ENCODE peak calls at places on chromosomes 5 and 9, in four cellular contexts. X is heart left ventricle, S is stomach, A is sigmoid colon. Q is an unnamed sample.

GRCh38 chr5:13249854-13250253 is 694.6 kb downstream of the DNAH5 start:
- DNase-seq in X (no peak), A (no peak), S (no peak), Q (no peak)

GRCh38 chr9:16100596-16101091 is 547.8 kb downstream of the CCDC171 start:
- DNase-seq in S (no peak), A (peak; percentile 80), X (peak; percentile 72), Q (peak; percentile 13)

GRCh38 chr5:138448481-138449398 is 9.9 kb downstream of the REEP2 start:
- DNase-seq in X (no peak), S (no peak), A (no peak), Q (peak; percentile 37)

GRCh38 chr9:109063765-109064164 is 50.5 kb upstream of the CTNNAL1 start:
- DNase-seq in X (no peak), S (no peak), A (no peak), Q (peak; percentile 53)

GRCh38 chr9:97487107-97487506 is 14.4 kb upstream of the TMOD1 start:
- DNase-seq in S (no peak), X (no peak), A (no peak), Q (no peak)

GRCh38 chr5:78546597-78546996 is 102.0 kb downstream of the LHFPL2 start:
- DNase-seq in S (no peak), X (no peak), A (peak; percentile 11), Q (no peak)

GRCh38 chr5:145568581-145568980 is 266.6 kb downstream of the PRELID2 start:
- DNase-seq in X (no peak), S (no peak), A (no peak), Q (no peak)

GRCh38 chr9:106745457-106745856 is 117.5 kb upstream of the ZNF462 start:
- DNase-seq in S (no peak), A (no peak), X (no peak), Q (no peak)

GRCh38 chr9:4365055-4365454 is 65.2 kb upstream of the GLIS3 start:
- DNase-seq in A (no peak), S (no peak), X (no peak), Q (no peak)

GRCh38 chr5:178199581-178200434 is 4.5 kb upstream of the HNRNPAB start:
- DNase-seq in A (peak; percentile 28), X (no peak), S (no peak), Q (no peak)

DNA sequence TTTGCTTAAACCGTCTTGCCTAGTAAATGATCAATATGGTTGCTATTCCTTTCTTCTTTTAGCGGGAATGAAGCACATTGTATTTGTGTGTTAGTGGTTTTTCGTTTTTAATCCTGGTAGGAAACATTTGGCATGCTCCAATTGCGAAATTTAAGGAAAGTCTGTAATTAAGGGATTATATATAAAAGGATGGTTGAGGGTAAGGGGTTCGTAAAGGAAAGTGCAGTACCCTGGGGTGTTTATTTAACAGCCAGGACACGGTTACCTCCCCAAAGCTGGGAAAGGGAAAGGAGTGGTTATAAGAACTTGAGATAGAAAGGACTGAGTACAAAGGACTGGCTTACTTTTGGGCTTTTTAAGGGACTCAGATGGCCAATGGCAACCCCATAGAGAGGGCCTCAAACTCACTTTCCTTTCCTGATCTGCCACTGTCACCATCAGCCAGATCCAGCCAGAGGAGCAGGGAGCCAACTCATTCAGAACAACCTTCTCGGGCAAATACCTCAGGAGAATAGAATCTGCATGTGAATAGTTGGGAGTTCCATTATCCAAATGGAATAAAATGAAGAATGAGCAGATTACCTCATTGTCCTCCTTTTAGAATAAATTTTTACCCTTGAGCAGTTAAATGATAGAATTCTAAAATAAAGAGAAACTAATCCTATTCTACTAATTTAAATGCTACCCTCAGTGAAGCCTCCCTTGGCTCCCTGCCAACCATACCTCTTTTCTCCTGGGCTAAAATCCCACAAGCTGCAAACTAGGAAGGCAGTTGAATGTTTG is 117.7 kb downstream of the SNCAIP start:
- DNase-seq in X (no peak), A (no peak), S (no peak), Q (no peak)
- H3K4me3 ChIP-seq in X (no peak overlapping the region), A (no peak overlapping the region), S (no peak overlapping the region), Q (no peak overlapping the region)

GRCh38 chr9:126125577-126125976 is 201.1 kb upstream of the MVB12B start:
- DNase-seq in S (no peak), A (no peak), X (no peak), Q (no peak)
- H3K4me1 ChIP-seq in S (no peaks in the 10 kb centered on the region), A (peaks cover 35% of the 10 kb centered on the region), X (no peaks in the 10 kb centered on the region), Q (no peaks in the 10 kb centered on the region)

GRCh38 chr5:95669985-95670384 is 12.8 kb downstream of the SPATA9 start:
- DNase-seq in S (no peak), A (no peak), X (no peak), Q (no peak)
- H3K27ac ChIP-seq in S (peak overlapping the region; percentile 54), A (peak overlapping the region; percentile 69), X (peak overlapping the region; percentile 53), Q (no peak overlapping the region)

GRCh38 chr9:32490601-32491000 is 35.4 kb downstream of the RIGI start:
- DNase-seq in X (no peak), A (no peak), S (no peak), Q (no peak)
- H3K4me3 ChIP-seq in X (no peak overlapping the region), A (no peak overlapping the region), S (no peak overlapping the region), Q (no peak overlapping the region)

GRCh38 chr9:94166237-94167054 is 82.2 kb downstream of the PTPDC1 start:
- DNase-seq in A (peak; percentile 99), X (peak; percentile 99), S (peak; percentile 98), Q (peak; percentile 99)

GRCh38 chr9:94167376-94167775 is 83.1 kb downstream of the PTPDC1 start:
- DNase-seq in S (no peak), A (no peak), X (no peak), Q (no peak)

GRCh38 chr9:94167055-94167346 is 82.7 kb downstream of the PTPDC1 start:
- DNase-seq in X (no peak), A (no peak), S (no peak), Q (no peak)

GRCh38 chr9:94169978-94170377 is 85.7 kb downstream of the PTPDC1 start:
- DNase-seq in S (no peak), X (no peak), A (no peak), Q (no peak)

DNA sequence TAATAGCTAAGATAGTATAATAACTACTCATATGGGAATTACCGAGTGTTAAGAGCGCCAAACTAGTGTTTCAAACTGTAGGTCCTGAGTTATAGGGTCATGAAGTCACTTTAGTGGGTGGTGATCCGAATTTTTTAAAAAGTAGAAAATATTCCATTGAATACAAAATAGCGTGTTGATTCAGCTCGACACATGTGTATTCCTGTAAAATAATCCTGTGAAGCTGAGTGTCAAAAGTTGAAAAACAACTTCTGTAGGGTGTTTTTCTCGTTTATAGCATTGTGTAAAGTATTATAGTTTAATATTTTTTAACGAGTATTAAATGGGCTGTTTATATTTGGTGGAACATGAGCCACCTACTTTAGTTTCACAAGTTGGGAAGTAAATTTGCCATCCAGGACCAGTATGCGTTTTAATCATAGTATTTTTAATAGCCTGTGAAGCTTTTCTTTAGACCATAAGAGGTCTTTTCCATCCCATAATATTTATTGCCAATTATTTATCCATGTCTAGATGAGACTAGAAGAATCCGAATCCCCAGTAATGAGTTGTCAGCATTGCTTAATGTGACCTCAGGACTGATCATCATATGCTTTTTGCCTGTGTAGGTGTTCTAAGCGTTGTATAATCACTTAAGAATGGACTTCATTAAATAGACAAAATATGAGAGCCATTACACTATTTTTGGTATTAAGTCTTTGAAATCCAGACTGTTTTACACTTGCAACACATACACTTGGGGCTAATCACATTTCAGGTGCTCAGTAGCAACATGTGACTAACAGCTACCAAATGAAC is 84.1 kb downstream of the PTPDC1 start:
- DNase-seq in A (no peak), S (no peak), X (no peak), Q (no peak)
- H3K4me1 ChIP-seq in A (peaks cover 60% of the 10 kb centered on the region), S (peaks cover 49% of the 10 kb centered on the region), X (peaks cover 63% of the 10 kb centered on the region), Q (peaks cover 40% of the 10 kb centered on the region)

GRCh38 chr5:135033026-135033861 is 784 bp downstream of the PITX1 start:
- DNase-seq in S (peak; percentile 43), X (no peak), A (no peak), Q (peak; percentile 13)
- H3K27ac ChIP-seq in S (peak overlapping the region; percentile 86), X (no peak overlapping the region), A (peak overlapping the region; percentile 32), Q (no peak overlapping the region)